ENCODE peak calls at places on chromosomes 3 and 15, in six cellular contexts. D is A549, U is endothelial cell of umbilical vein, R is HepG2, C is K562, V is GM12878. O is an unnamed sample.

GRCh38 chr15:69472575-69472974 is 20.0 kb downstream of the RPLP1 start:
- DNase-seq in D (no peak), U (no peak), R (no peak), C (no peak), V (no peak), O (no peak)

GRCh38 chr3:12541625-12542024 is 3.7 kb downstream of the MKRN2OS start:
- DNase-seq in D (no peak), U (no peak), R (no peak), C (peak; percentile 34), V (no peak), O (no peak)

GRCh38 chr3:175512700-175513099 is 653.6 kb downstream of the NAALADL2 start:
- DNase-seq in D (no peak), U (peak; percentile 73), R (no peak), C (no peak), V (no peak), O (no peak)

GRCh38 chr3:150681037-150681436 is 22.7 kb downstream of the ERICH6 start:
- DNase-seq in D (no peak), U (no peak), R (no peak), C (no peak), V (peak; percentile 48), O (no peak)

GRCh38 chr15:33370225-33371020 is 59.7 kb downstream of the RYR3 start:
- DNase-seq in D (no peak), U (no peak), R (no peak), C (no peak), V (no peak), O (no peak)

GRCh38 chr3:171548918-171549317 is 88.7 kb upstream of the TNIK start:
- DNase-seq in D (no peak), U (no peak), R (peak; percentile 44), C (no peak), V (no peak), O (no peak)

GRCh38 chr15:55774113-55774970 is 31.4 kb upstream of the PRTG start:
- DNase-seq in D (peak; percentile 60), U (peak; percentile 44), R (peak; percentile 33), C (peak; percentile 69), V (no peak), O (peak; percentile 43)

GRCh38 chr15:78879517-78880241 is 7.0 kb downstream of the MORF4L1 start:
- DNase-seq in D (no peak), U (no peak), R (no peak), C (peak; percentile 31), V (no peak), O (no peak)

GRCh38 chr3:151377768-151378385 is 6.7 kb downstream of the P2RY12 start:
- DNase-seq in D (no peak), U (no peak), R (no peak), C (no peak), V (no peak), O (no peak)

GRCh38 chr15:81050259-81050658 is 49.5 kb downstream of the TLNRD1 start:
- DNase-seq in D (no peak), U (no peak), R (no peak), C (no peak), V (no peak), O (no peak)

GRCh38 chr3:24830230-24831152 is 335.8 kb upstream of the THRB start:
- DNase-seq in D (no peak), U (no peak), R (no peak), C (no peak), V (no peak), O (no peak)

GRCh38 chr3:197478746-197479668 is 76.8 kb downstream of the BDH1 start:
- DNase-seq in D (no peak), U (no peak), R (no peak), C (no peak), V (no peak), O (peak; percentile 15)

GRCh38 chr3:155089495-155089894 is 9.4 kb downstream of the MME start:
- DNase-seq in D (no peak), U (no peak), R (no peak), C (no peak), V (no peak), O (no peak)

GRCh38 chr3:170553788-170554620 is 31.9 kb downstream of the SLC7A14 start:
- DNase-seq in D (no peak), U (peak; percentile 25), R (no peak), C (no peak), V (no peak), O (no peak)

GRCh38 chr3:79538-79937 is 117.0 kb upstream of the CHL1 start:
- DNase-seq in D (no peak), U (no peak), R (no peak), C (no peak), V (no peak), O (no peak)

GRCh38 chr3:188362405-188362831 is 208.5 kb downstream of the LPP start:
- DNase-seq in D (peak; percentile 91), U (peak; percentile 84), R (peak; percentile 73), C (no peak), V (no peak), O (no peak)

GRCh38 chr15:100167884-100168375 is 173.8 kb downstream of the ADAMTS17 start:
- DNase-seq in D (no peak), U (no peak), R (no peak), C (no peak), V (no peak), O (no peak)

GRCh38 chr3:111669926-111670630 is 74.9 kb upstream of the ZBED2 start:
- DNase-seq in D (no peak), U (no peak), R (no peak), C (no peak), V (no peak), O (no peak)

GRCh38 chr15:85593809-85594441 is 200.8 kb downstream of the KLHL25 start:
- DNase-seq in D (no peak), U (no peak), R (no peak), C (no peak), V (no peak), O (no peak)

GRCh38 chr3:63096248-63097058 is 181.7 kb upstream of the SYNPR start:
- DNase-seq in D (peak; percentile 2), U (no peak), R (no peak), C (peak; percentile 1), V (no peak), O (no peak)
- TF ChIP-seq MYC in D (no peak), U (no peak), R (no peak), C (no peak), V (no peak), O (no peak)

GRCh38 chr3:71055602-71056001 is 527.9 kb downstream of the FOXP1 start:
- DNase-seq in D (peak; percentile 20), U (peak; percentile 91), R (no peak), C (no peak), V (no peak), O (no peak)
- TF ChIP-seq MYC in D (no peak), U (no peak), R (no peak), C (no peak), V (no peak), O (no peak)

GRCh38 chr3:131812433-131812832 is 222.4 kb downstream of the CPNE4 start:
- DNase-seq in D (no peak), U (no peak), R (no peak), C (no peak), V (no peak), O (no peak)
- TF ChIP-seq MYC in D (no peak), U (no peak), R (no peak), C (no peak), V (no peak), O (no peak)

GRCh38 chr15:91961357-91961756 is 107.8 kb downstream of the SLCO3A1 start:
- DNase-seq in D (no peak), U (no peak), R (no peak), C (no peak), V (no peak), O (no peak)
- TF ChIP-seq MYC in D (no peak), U (no peak), R (no peak), C (no peak), V (no peak), O (no peak)

GRCh38 chr3:28856796-28857195 is 424.1 kb upstream of the RBMS3 start:
- DNase-seq in D (no peak), U (peak; percentile 6), R (no peak), C (no peak), V (no peak), O (no peak)
- TF ChIP-seq MYC in D (no peak), U (no peak), R (no peak), C (no peak), V (no peak), O (no peak)

GRCh38 chr3:43089081-43089480 is 16.8 kb downstream of the POMGNT2 start:
- DNase-seq in D (no peak), U (no peak), R (no peak), C (no peak), V (no peak), O (no peak)
- TF ChIP-seq MYC in D (no peak), U (no peak), R (no peak), C (no peak), V (no peak), O (no peak)

DNA sequence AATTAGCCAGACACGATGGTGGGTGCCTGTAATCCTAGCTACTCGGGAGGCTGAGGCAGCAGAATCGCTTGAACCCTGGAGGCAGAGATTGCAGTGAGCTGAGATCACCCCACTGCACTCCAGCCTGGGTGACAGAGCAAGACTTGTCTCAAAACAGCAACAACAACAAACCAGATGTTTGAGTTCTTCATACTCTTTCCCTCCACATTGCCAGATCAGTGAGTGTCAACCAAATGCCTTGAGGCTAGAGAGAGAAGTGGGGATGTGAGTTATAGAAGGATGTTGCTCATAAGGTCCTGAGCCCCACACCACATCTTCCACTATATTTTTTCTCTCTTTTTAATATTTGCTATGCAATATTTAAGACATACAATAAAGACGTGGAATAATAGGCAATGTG is 19.8 kb downstream of the MAPKBP1 start:
- DNase-seq in D (no peak), U (no peak), R (no peak), C (no peak), V (no peak), O (no peak)
- TF ChIP-seq MYC in D (no peak), U (no peak), R (no peak), C (no peak), V (no peak), O (no peak)

DNA sequence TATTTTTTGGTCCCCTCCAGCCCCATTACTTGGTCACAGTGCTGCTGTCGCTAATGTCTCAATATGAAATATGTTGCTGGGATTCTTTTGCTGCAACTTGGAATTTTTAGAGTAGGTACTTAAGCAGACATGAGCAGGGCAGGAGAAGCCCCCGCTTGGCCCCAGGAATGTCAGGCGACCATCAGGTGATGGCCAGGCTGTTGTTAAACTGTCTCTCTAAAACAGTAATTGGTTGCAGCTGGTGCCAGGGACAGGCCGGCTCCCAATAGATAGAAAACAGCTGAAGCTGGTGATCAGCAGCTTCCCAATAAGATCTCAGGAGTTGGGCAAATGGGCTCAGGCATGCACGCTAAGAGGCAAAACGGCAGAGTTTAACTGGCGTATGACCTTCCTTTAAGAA is 329.9 kb upstream of the TBL1XR1 start:
- DNase-seq in D (no peak), U (no peak), R (no peak), C (no peak), V (no peak), O (no peak)
- TF ChIP-seq MYC in D (no peak), U (no peak), R (no peak), C (no peak), V (no peak), O (no peak)

DNA sequence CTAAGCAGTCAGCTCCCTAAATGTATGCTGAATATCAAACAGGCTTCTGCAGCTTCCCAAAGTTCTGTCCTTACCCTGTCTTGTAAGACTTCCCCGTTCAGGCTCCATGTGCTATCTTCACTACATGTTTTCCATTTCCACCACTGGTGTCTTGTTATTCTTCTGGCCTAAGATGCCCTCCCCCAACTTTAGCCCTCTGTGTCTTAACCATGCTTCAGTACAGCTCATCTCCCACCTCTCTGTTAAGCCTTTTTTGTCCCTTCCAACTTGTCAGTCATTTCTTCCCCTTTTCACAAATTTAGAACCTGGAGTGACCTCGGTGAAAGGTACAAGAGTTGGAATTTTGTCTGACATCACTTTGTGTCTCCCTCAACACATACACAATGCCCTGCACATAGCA is 151.7 kb upstream of the TBL1XR1 start:
- DNase-seq in D (no peak), U (no peak), R (no peak), C (no peak), V (no peak), O (peak; percentile 46)
- TF ChIP-seq MYC in D (no peak), U (no peak), R (no peak), C (no peak), V (no peak), O (no peak)

O was measured in NB4.